ENCODE peak calls at places on chromosomes 5 and 9, in seven cellular contexts. Y is spleen, Q is HCT116, K is esophagus muscularis mucosa, X is HepG2, P is GM12892, G is SK-N-MC. L is an unnamed sample.

GRCh38 chr9:116202219-116202912 is 48.8 kb downstream of the PAPPA start:
- DNase-seq in Y (no peak), G (no peak), X (no peak), K (no peak), P (no peak), Q (no peak), L (no peak)

GRCh38 chr9:98867434-98868168 is 60.1 kb downstream of the GALNT12 start:
- DNase-seq in K (no peak), P (no peak), Y (no peak), X (no peak), Q (no peak), G (no peak), L (no peak)

GRCh38 chr5:142636093-142636492 is 49.8 kb downstream of the FGF1 start:
- DNase-seq in K (peak; percentile 89), G (no peak), Y (no peak), P (no peak), X (no peak), Q (no peak), L (no peak)

GRCh38 chr5:78640622-78641021 is 8.0 kb downstream of the LHFPL2 start:
- DNase-seq in G (no peak), K (no peak), X (peak; percentile 13), Q (no peak), P (no peak), Y (no peak), L (no peak)

GRCh38 chr5:17305964-17306725 is 88.7 kb downstream of the BASP1 start:
- DNase-seq in P (no peak), Y (no peak), K (no peak), Q (no peak), X (peak; percentile 9), G (no peak), L (peak; percentile 11)

GRCh38 chr9:98742325-98743280 is 33.9 kb upstream of the GABBR2 start:
- DNase-seq in K (peak; percentile 80), G (no peak), Y (no peak), Q (no peak), P (no peak), X (no peak), L (no peak)

GRCh38 chr5:110221036-110221435 is 505.4 kb downstream of the TMEM232 start:
- DNase-seq in Q (no peak), G (no peak), P (no peak), X (no peak), K (no peak), Y (no peak), L (no peak)

GRCh38 chr5:121366515-121366914 is 485.2 kb upstream of the FTMT start:
- DNase-seq in X (no peak), G (no peak), Y (no peak), K (no peak), Q (no peak), P (no peak), L (no peak)

GRCh38 chr9:87122947-87123685 is 175.8 kb upstream of the GAS1 start:
- DNase-seq in X (no peak), Q (no peak), K (no peak), P (no peak), G (no peak), Y (no peak), L (no peak)

GRCh38 chr9:123615381-123615780 is 259.4 kb downstream of the CRB2 start:
- DNase-seq in K (no peak), P (no peak), Y (no peak), Q (no peak), X (no peak), G (no peak), L (no peak)

GRCh38 chr9:94108584-94108983 is 24.3 kb downstream of the PTPDC1 start:
- DNase-seq in Y (no peak), Q (no peak), P (no peak), X (no peak), K (no peak), G (no peak), L (peak; percentile 18)

GRCh38 chr9:103816146-103816545 is 278.0 kb upstream of the SMC2 start:
- DNase-seq in G (no peak), X (no peak), P (no peak), K (no peak), Y (no peak), Q (no peak), L (no peak)

GRCh38 chr9:110869931-110870330 is 168.3 kb downstream of the LPAR1 start:
- DNase-seq in P (no peak), Q (no peak), X (no peak), G (no peak), Y (no peak), K (no peak), L (no peak)

GRCh38 chr5:109944461-109944860 is 254.7 kb downstream of the MAN2A1 start:
- DNase-seq in P (no peak), Q (no peak), G (no peak), K (no peak), X (no peak), Y (no peak), L (no peak)

GRCh38 chr5:151151793-151152192 is 5.8 kb downstream of the ANXA6 start:
- DNase-seq in G (no peak), Y (no peak), K (no peak), P (no peak), Q (no peak), X (no peak), L (no peak)

GRCh38 chr9:107387401-107387800 is 102.2 kb downstream of the KLF4 start:
- DNase-seq in Y (no peak), G (no peak), P (no peak), K (no peak), Q (no peak), X (no peak), L (no peak)

GRCh38 chr9:73132034-73132776 is 19.5 kb upstream of the ANXA1 start:
- DNase-seq in K (no peak), Y (peak; percentile 89), P (peak; percentile 5), X (no peak), Q (no peak), G (peak; percentile 93), L (peak; percentile 50)

GRCh38 chr9:125243792-125244260 is 2.7 kb upstream of the HSPA5 start:
- DNase-seq in X (no peak), K (no peak), Y (no peak), P (no peak), G (no peak), Q (no peak), L (no peak)

GRCh38 chr5:157459715-157460599 is at the start of gene NIPAL4:
- DNase-seq in G (no peak), P (peak; percentile 34), K (no peak), Q (no peak), X (no peak), Y (peak; percentile 86), L (peak; percentile 68)

GRCh38 chr5:111984044-111984443 is 227.1 kb upstream of the NREP start:
- DNase-seq in K (no peak), Y (no peak), X (no peak), Q (no peak), P (no peak), G (no peak), L (no peak)

GRCh38 chr5:112995764-112996618 is 19.4 kb downstream of the DCP2 start:
- DNase-seq in P (no peak), X (peak; percentile 50), Y (peak; percentile 80), G (no peak), Q (peak; percentile 42), K (peak; percentile 94), L (peak; percentile 80)
- TF ChIP-seq POLR2AphosphoS5 in P (no peak), X (no peak), Y (no peak), G (no peak), Q (no peak), K (no peak), L (no peak)

GRCh38 chr9:89317282-89317681 is 1.0 kb upstream of the SECISBP2 start:
- DNase-seq in Y (no peak), K (no peak), P (no peak), Q (no peak), X (no peak), G (no peak), L (peak; percentile 7)
- TF ChIP-seq POLR2AphosphoS5 in Y (no peak), K (no peak), P (peak; percentile 79), Q (no peak), X (no peak), G (no peak), L (no peak)

DNA sequence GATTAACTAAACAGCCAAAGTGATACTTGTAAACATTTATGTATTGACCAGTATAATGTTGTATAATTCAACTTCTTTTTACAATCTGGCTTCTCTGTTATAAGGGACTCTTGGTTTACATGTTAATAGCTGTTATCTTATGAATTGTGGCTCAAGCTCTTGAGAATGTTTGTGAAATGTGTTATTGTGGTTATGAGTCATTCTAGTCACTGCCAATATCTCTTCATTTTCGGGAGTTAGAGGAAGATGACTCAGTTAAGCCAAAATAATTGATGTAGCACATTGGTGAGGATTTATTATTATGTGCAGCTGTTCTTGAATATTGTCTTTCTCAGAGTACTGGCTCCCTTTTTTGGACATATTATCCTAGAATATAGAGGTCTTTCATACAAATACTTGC is 655.2 kb upstream of the RIOK2 start:
- DNase-seq in X (no peak), P (no peak), Y (no peak), Q (peak; percentile 48), G (peak; percentile 30), K (no peak), L (no peak)
- TF ChIP-seq POLR2AphosphoS5 in X (no peak), P (no peak), Y (no peak), Q (no peak), G (no peak), K (no peak), L (no peak)

GRCh38 chr5:169219961-169220360 is 81.0 kb downstream of the SLIT3 start:
- DNase-seq in Y (no peak), X (no peak), G (no peak), P (no peak), K (no peak), Q (no peak), L (no peak)

GRCh38 chr5:169221519-169221918 is 79.4 kb downstream of the SLIT3 start:
- DNase-seq in X (no peak), K (peak; percentile 74), Q (no peak), P (no peak), G (no peak), Y (no peak), L (no peak)

GRCh38 chr5:169223595-169223953 is 77.4 kb downstream of the SLIT3 start:
- DNase-seq in P (no peak), X (no peak), G (no peak), Y (no peak), Q (no peak), K (no peak), L (no peak)

GRCh38 chr5:169225830-169226356 is 75.0 kb downstream of the SLIT3 start:
- DNase-seq in X (no peak), Q (no peak), G (no peak), Y (no peak), P (no peak), K (no peak), L (no peak)

DNA sequence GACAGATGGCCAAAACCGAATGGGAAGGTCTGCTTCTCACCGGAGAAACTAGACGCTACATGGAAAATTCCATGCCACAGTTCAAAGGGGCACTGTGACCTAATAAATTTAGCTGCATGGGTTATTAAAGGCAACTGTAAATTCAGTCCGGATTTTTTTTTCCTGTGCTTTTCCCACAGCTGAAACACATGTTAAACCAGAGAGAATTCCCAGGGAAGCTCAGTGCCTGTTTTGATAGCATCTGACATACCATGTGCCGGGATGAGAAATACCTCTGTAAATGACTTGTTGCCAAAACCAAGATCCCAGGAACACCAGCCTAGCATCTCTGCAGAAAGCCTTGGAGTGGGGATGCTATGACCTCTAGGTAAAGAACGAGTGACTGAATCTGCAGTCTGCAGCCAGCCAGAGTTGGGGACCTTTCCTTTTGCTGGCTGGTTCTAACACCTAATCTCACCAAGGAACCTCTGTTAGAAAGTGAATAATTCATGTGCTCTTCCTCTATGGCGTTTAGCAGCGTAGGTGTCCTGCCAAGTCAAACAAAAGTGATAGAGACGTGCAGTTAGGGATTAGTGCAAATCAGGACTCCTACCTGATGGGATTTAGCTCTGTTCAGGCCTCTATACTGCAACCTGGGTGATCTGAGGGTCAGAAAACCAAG is 77.9 kb downstream of the SLIT3 start:
- DNase-seq in Y (no peak), K (no peak), Q (no peak), G (no peak), X (no peak), P (no peak), L (peak; percentile 18)
- TF ChIP-seq POLR2AphosphoS5 in Y (no peak), K (no peak), Q (no peak), G (no peak), X (no peak), P (no peak), L (no peak)

GRCh38 chr5:176543428-176544182 is 5.5 kb upstream of the CDHR2 start:
- DNase-seq in P (no peak), K (no peak), X (no peak), G (no peak), Y (peak; percentile 95), Q (no peak), L (peak; percentile 80)
- TF ChIP-seq POLR2AphosphoS5 in P (peak; percentile 32), K (peak; percentile 86), X (no peak), G (peak; percentile 79), Y (peak; percentile 82), Q (peak; percentile 79), L (peak; percentile 74)

L was measured in GM23338.